ENCODE peak calls at places on chromosomes 6 and 20, in nine cellular contexts. D, H, A, B, U, M, Y, N and V are unnamed samples.

GRCh38 chr6:53647437-53648094 is 18.0 kb downstream of the KLHL31 start:
- DNase-seq in D (peak), H (no peak), A (peak), B (no peak), U (no peak), M (no peak), Y (no peak), N (no peak), V (no peak)

GRCh38 chr20:9838035-9838377 is 870 bp downstream of the PAK5 start:
- DNase-seq in D (no peak), H (no peak), A (no peak), B (no peak), U (no peak), M (no peak), Y (no peak), N (peak), V (no peak)

GRCh38 chr6:30793521-30794194 is 49.3 kb upstream of the IER3 start:
- DNase-seq in D (no peak), H (peak), A (no peak), B (no peak), U (no peak), M (peak), Y (no peak), N (no peak), V (no peak)

GRCh38 chr6:130148181-130148580 is 74.6 kb downstream of the SAMD3 start:
- DNase-seq in D (no peak), H (no peak), A (no peak), B (no peak), U (no peak), M (no peak), Y (no peak), N (no peak), V (no peak)

GRCh38 chr6:53691252-53691651 is 25.7 kb upstream of the KLHL31 start:
- DNase-seq in D (no peak), H (no peak), A (no peak), B (no peak), U (no peak), M (no peak), Y (no peak), N (no peak), V (no peak)

GRCh38 chr20:32681175-32682084 is 7.7 kb upstream of the C20orf203 start:
- DNase-seq in D (peak), H (no peak), A (no peak), B (no peak), U (no peak), M (peak), Y (no peak), N (no peak), V (no peak)

GRCh38 chr6:14333556-14334305 is 216.2 kb downstream of the CD83 start:
- DNase-seq in D (no peak), H (no peak), A (no peak), B (no peak), U (no peak), M (no peak), Y (no peak), N (no peak), V (no peak)

GRCh38 chr6:143677577-143677890 is 231 bp upstream of the PHACTR2 start:
- DNase-seq in D (no peak), H (no peak), A (no peak), B (no peak), U (no peak), M (no peak), Y (no peak), N (no peak), V (no peak)

GRCh38 chr6:139250296-139251274 is 41.2 kb downstream of the TXLNB start:
- DNase-seq in D (peak), H (peak), A (peak), B (peak), U (peak), M (peak), Y (peak), N (peak), V (no peak)

GRCh38 chr6:83505376-83505775 is 7.0 kb upstream of the PRSS35 start:
- DNase-seq in D (no peak), H (no peak), A (no peak), B (peak), U (no peak), M (no peak), Y (no peak), N (no peak), V (no peak)

GRCh38 chr6:79784013-79784753 is 153.1 kb downstream of the SH3BGRL2 start:
- DNase-seq in D (no peak), H (no peak), A (no peak), B (no peak), U (no peak), M (no peak), Y (no peak), N (no peak), V (no peak)

GRCh38 chr20:48012401-48012974 is 227.2 kb upstream of the SULF2 start:
- DNase-seq in D (no peak), H (no peak), A (no peak), B (no peak), U (no peak), M (no peak), Y (no peak), N (no peak), V (no peak)

GRCh38 chr6:47934023-47934422 is 152.2 kb downstream of the OPN5 start:
- DNase-seq in D (no peak), H (no peak), A (no peak), B (peak), U (no peak), M (peak), Y (no peak), N (no peak), V (no peak)

GRCh38 chr6:149746147-149746946 is at the start of gene NUP43:
- DNase-seq in D (peak), H (peak), A (peak), B (peak), U (peak), M (peak), Y (peak), N (peak), V (peak)

GRCh38 chr6:119079288-119079809 is 885 bp upstream of the FAM184A start:
- DNase-seq in D (no peak), H (peak), A (no peak), B (no peak), U (no peak), M (peak), Y (peak), N (no peak), V (no peak)